ENCODE peak calls at places on chromosome 12, in eight cellular contexts. One of them, this sample, is unnamed. For H3K36me3, the result is how much of the 10 kb centered on the place peaks cover.

GRCh38 chr12:659090-659683 is 4.1 kb downstream of the NINJ2 start:
- ATAC-seq in upper lobe of left lung: no peak
- ATAC-seq in HCT116: no peak
- ATAC-seq in K562: no peak
- ATAC-seq in GM12878: peak
- ATAC-seq in GM23338: no peak
- ATAC-seq in HepG2: no peak
- ATAC-seq in Panc1: no peak
- ATAC-seq in this sample: no peak

GRCh38 chr12:28958553-28959195 is 190.4 kb upstream of the FAR2 start:
- ATAC-seq in GM12878: no peak
- ATAC-seq in HepG2: no peak
- ATAC-seq in Panc1: no peak
- ATAC-seq in GM23338: no peak
- ATAC-seq in HCT116: no peak
- ATAC-seq in upper lobe of left lung: no peak
- ATAC-seq in K562: no peak
- ATAC-seq in this sample: peak

GRCh38 chr12:41981013-41981412 is 163.7 kb downstream of the GXYLT1 start:
- ATAC-seq in HCT116: no peak
- ATAC-seq in HepG2: peak
- ATAC-seq in GM12878: no peak
- ATAC-seq in GM23338: no peak
- ATAC-seq in Panc1: no peak
- ATAC-seq in K562: no peak
- ATAC-seq in upper lobe of left lung: no peak
- ATAC-seq in this sample: no peak

GRCh38 chr12:64826234-64826633 is 1.8 kb downstream of the TBC1D30 start:
- ATAC-seq in Panc1: no peak
- ATAC-seq in GM23338: peak
- ATAC-seq in GM12878: peak
- ATAC-seq in HepG2: peak
- ATAC-seq in K562: peak
- ATAC-seq in HCT116: no peak
- ATAC-seq in upper lobe of left lung: peak
- ATAC-seq in this sample: no peak

GRCh38 chr12:106498056-106498455 is 84.7 kb upstream of the RFX4 start:
- ATAC-seq in GM12878: no peak
- ATAC-seq in Panc1: no peak
- ATAC-seq in HCT116: no peak
- ATAC-seq in GM23338: no peak
- ATAC-seq in upper lobe of left lung: no peak
- ATAC-seq in HepG2: no peak
- ATAC-seq in K562: no peak
- ATAC-seq in this sample: no peak

GRCh38 chr12:54983536-54984102 is 943 bp downstream of the TESPA1 start:
- ATAC-seq in HCT116: no peak
- ATAC-seq in Panc1: no peak
- ATAC-seq in GM12878: peak
- ATAC-seq in GM23338: no peak
- ATAC-seq in K562: no peak
- ATAC-seq in HepG2: no peak
- ATAC-seq in upper lobe of left lung: no peak
- ATAC-seq in this sample: no peak

GRCh38 chr12:110534811-110535210 is 32.7 kb downstream of the RAD9B start:
- ATAC-seq in K562: no peak
- ATAC-seq in GM23338: no peak
- ATAC-seq in HCT116: no peak
- ATAC-seq in GM12878: no peak
- ATAC-seq in upper lobe of left lung: no peak
- ATAC-seq in HepG2: no peak
- ATAC-seq in Panc1: no peak
- ATAC-seq in this sample: no peak

GRCh38 chr12:57732726-57733593 is 5.6 kb downstream of the AGAP2 start:
- ATAC-seq in Panc1: no peak
- ATAC-seq in HCT116: no peak
- ATAC-seq in upper lobe of left lung: no peak
- ATAC-seq in GM12878: no peak
- ATAC-seq in HepG2: no peak
- ATAC-seq in GM23338: no peak
- ATAC-seq in K562: no peak
- ATAC-seq in this sample: no peak

GRCh38 chr12:8081228-8081920 is 700 bp upstream of the NECAP1 start:
- ATAC-seq in HCT116: no peak
- ATAC-seq in upper lobe of left lung: no peak
- ATAC-seq in GM12878: peak
- ATAC-seq in K562: peak
- ATAC-seq in HepG2: peak
- ATAC-seq in GM23338: peak
- ATAC-seq in Panc1: peak
- ATAC-seq in this sample: no peak

GRCh38 chr12:58408516-58408915 is 467.1 kb downstream of the ATP23 start:
- ATAC-seq in GM23338: no peak
- ATAC-seq in GM12878: no peak
- ATAC-seq in HepG2: no peak
- ATAC-seq in upper lobe of left lung: no peak
- ATAC-seq in Panc1: no peak
- ATAC-seq in HCT116: no peak
- ATAC-seq in K562: no peak
- ATAC-seq in this sample: peak

GRCh38 chr12:60059180-60059579 is 463.4 kb downstream of the SLC16A7 start:
- ATAC-seq in GM23338: peak
- ATAC-seq in upper lobe of left lung: no peak
- ATAC-seq in Panc1: no peak
- ATAC-seq in HCT116: peak
- ATAC-seq in HepG2: no peak
- ATAC-seq in K562: no peak
- ATAC-seq in GM12878: no peak
- ATAC-seq in this sample: no peak

GRCh38 chr12:131012279-131013069 is 58.8 kb downstream of the ADGRD1 start:
- ATAC-seq in Panc1: no peak
- ATAC-seq in upper lobe of left lung: no peak
- ATAC-seq in K562: no peak
- ATAC-seq in GM23338: no peak
- ATAC-seq in GM12878: no peak
- ATAC-seq in HCT116: no peak
- ATAC-seq in HepG2: peak
- ATAC-seq in this sample: no peak

GRCh38 chr12:1706284-1707016 is 15.6 kb downstream of the ADIPOR2 start:
- ATAC-seq in GM23338: no peak
- ATAC-seq in HCT116: no peak
- ATAC-seq in upper lobe of left lung: no peak
- ATAC-seq in GM12878: peak
- ATAC-seq in K562: peak
- ATAC-seq in HepG2: no peak
- ATAC-seq in Panc1: no peak
- ATAC-seq in this sample: no peak

GRCh38 chr12:52041695-52042123 is 9.5 kb upstream of the NR4A1 start:
- ATAC-seq in upper lobe of left lung: no peak
- ATAC-seq in GM12878: peak
- ATAC-seq in K562: peak
- ATAC-seq in HepG2: peak
- ATAC-seq in Panc1: no peak
- ATAC-seq in GM23338: peak
- ATAC-seq in HCT116: no peak
- ATAC-seq in this sample: no peak

DNA sequence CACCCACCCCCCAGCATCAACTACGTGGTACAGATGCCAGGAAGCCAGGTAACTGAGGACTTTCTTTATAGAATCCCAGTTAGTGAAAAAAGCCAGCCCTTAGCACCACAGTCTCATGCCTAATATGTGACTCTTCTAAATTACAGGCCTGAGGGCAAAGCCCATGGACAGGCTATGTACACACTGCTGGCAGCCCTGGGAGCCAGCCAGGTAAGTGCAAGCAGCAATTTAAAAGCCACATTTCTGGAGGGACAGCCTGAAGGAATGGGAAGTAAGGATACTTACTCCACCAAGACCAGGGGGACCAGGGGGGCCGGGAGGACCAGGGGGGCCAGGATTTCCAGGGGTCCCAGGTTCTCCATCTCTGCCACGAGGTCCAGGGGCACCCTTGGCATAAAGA is 7.0 kb downstream of the COL2A1 start:
- ATAC-seq in GM23338: no peak
- ATAC-seq in HCT116: no peak
- ATAC-seq in GM12878: no peak
- ATAC-seq in Panc1: no peak
- ATAC-seq in HepG2: peak
- ATAC-seq in K562: no peak
- ATAC-seq in upper lobe of left lung: no peak
- ATAC-seq in this sample: no peak
- H3K36me3 ChIP-seq in GM23338: under half
- H3K36me3 ChIP-seq in HCT116: under half
- H3K36me3 ChIP-seq in GM12878: under half
- H3K36me3 ChIP-seq in Panc1: under half
- H3K36me3 ChIP-seq in HepG2: under half
- H3K36me3 ChIP-seq in K562: under half
- H3K36me3 ChIP-seq in upper lobe of left lung: under half
- H3K36me3 ChIP-seq in this sample: under half

GRCh38 chr12:31714406-31715271 is 14.2 kb downstream of the AMN1 start:
- ATAC-seq in upper lobe of left lung: no peak
- ATAC-seq in GM12878: peak
- ATAC-seq in HepG2: peak
- ATAC-seq in HCT116: no peak
- ATAC-seq in Panc1: peak
- ATAC-seq in K562: peak
- ATAC-seq in GM23338: no peak
- ATAC-seq in this sample: no peak

GRCh38 chr12:31712877-31713276 is 15.9 kb downstream of the AMN1 start:
- ATAC-seq in GM12878: no peak
- ATAC-seq in K562: no peak
- ATAC-seq in HepG2: no peak
- ATAC-seq in GM23338: no peak
- ATAC-seq in Panc1: no peak
- ATAC-seq in upper lobe of left lung: no peak
- ATAC-seq in HCT116: no peak
- ATAC-seq in this sample: no peak

GRCh38 chr12:31710021-31710818 is 18.6 kb downstream of the AMN1 start:
- ATAC-seq in GM12878: no peak
- ATAC-seq in GM23338: no peak
- ATAC-seq in HCT116: no peak
- ATAC-seq in HepG2: no peak
- ATAC-seq in upper lobe of left lung: no peak
- ATAC-seq in K562: no peak
- ATAC-seq in Panc1: no peak
- ATAC-seq in this sample: no peak

DNA sequence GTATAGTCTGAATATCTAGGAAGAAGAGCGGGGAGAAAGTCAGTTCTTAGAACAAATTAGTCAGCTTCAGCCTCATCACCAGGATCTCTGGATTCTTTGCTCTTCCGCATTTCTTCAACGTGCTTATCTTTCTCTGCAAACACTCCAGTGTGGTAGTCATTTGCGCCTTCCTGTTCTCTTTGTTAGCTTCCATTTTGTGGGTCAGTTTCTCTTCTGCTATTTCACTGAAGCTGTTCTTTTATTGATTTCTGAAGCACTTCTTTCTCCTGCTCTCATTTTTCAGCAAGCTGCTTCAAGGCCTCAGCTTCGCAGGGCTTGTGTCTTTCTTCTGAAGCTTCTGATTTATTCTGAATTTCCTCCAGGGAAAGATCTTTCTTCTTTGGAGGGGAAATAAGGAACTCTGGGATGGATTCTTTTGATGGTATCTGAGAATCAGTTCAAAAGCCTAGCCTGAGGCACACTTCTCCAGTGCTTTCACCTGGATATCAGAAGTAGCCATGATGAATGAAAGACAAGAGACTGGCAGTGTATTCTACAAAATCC is 13.5 kb downstream of the AMN1 start:
- ATAC-seq in GM12878: peak
- ATAC-seq in upper lobe of left lung: peak
- ATAC-seq in Panc1: peak
- ATAC-seq in K562: peak
- ATAC-seq in HepG2: peak
- ATAC-seq in GM23338: no peak
- ATAC-seq in HCT116: no peak
- ATAC-seq in this sample: no peak
- TF ChIP-seq POLR2AphosphoS5 in GM12878: peak
- TF ChIP-seq POLR2AphosphoS5 in upper lobe of left lung: no peak
- TF ChIP-seq POLR2AphosphoS5 in Panc1: no peak
- TF ChIP-seq POLR2AphosphoS5 in K562: peak
- TF ChIP-seq POLR2AphosphoS5 in HepG2: no peak
- TF ChIP-seq POLR2AphosphoS5 in GM23338: no peak
- TF ChIP-seq POLR2AphosphoS5 in HCT116: no peak
- TF ChIP-seq POLR2AphosphoS5 in this sample: no peak

GRCh38 chr12:17511369-17511768 is 578.6 kb downstream of the RERGL start:
- ATAC-seq in GM12878: peak
- ATAC-seq in HCT116: no peak
- ATAC-seq in HepG2: no peak
- ATAC-seq in GM23338: peak
- ATAC-seq in upper lobe of left lung: no peak
- ATAC-seq in K562: no peak
- ATAC-seq in Panc1: no peak
- ATAC-seq in this sample: no peak
- TF ChIP-seq CTCF in GM12878: no peak
- TF ChIP-seq CTCF in HCT116: peak
- TF ChIP-seq CTCF in HepG2: no peak
- TF ChIP-seq CTCF in GM23338: peak
- TF ChIP-seq CTCF in upper lobe of left lung: no peak
- TF ChIP-seq CTCF in K562: no peak
- TF ChIP-seq CTCF in Panc1: peak
- TF ChIP-seq CTCF in this sample: no peak

GRCh38 chr12:103811791-103812190 is 29.2 kb downstream of the NT5DC3 start:
- ATAC-seq in HepG2: no peak
- ATAC-seq in HCT116: no peak
- ATAC-seq in upper lobe of left lung: no peak
- ATAC-seq in GM12878: no peak
- ATAC-seq in K562: no peak
- ATAC-seq in Panc1: no peak
- ATAC-seq in GM23338: no peak
- ATAC-seq in this sample: no peak

GRCh38 chr12:103812789-103813188 is 28.2 kb downstream of the NT5DC3 start:
- ATAC-seq in HCT116: no peak
- ATAC-seq in GM23338: no peak
- ATAC-seq in Panc1: no peak
- ATAC-seq in upper lobe of left lung: no peak
- ATAC-seq in K562: no peak
- ATAC-seq in HepG2: no peak
- ATAC-seq in GM12878: no peak
- ATAC-seq in this sample: no peak

GRCh38 chr12:103813426-103813825 is 27.6 kb downstream of the NT5DC3 start:
- ATAC-seq in upper lobe of left lung: no peak
- ATAC-seq in GM12878: no peak
- ATAC-seq in HCT116: no peak
- ATAC-seq in K562: no peak
- ATAC-seq in GM23338: no peak
- ATAC-seq in Panc1: no peak
- ATAC-seq in HepG2: no peak
- ATAC-seq in this sample: no peak

GRCh38 chr12:103814436-103814835 is 26.6 kb downstream of the NT5DC3 start:
- ATAC-seq in K562: no peak
- ATAC-seq in HepG2: no peak
- ATAC-seq in Panc1: no peak
- ATAC-seq in HCT116: no peak
- ATAC-seq in GM12878: no peak
- ATAC-seq in upper lobe of left lung: no peak
- ATAC-seq in GM23338: no peak
- ATAC-seq in this sample: no peak

DNA sequence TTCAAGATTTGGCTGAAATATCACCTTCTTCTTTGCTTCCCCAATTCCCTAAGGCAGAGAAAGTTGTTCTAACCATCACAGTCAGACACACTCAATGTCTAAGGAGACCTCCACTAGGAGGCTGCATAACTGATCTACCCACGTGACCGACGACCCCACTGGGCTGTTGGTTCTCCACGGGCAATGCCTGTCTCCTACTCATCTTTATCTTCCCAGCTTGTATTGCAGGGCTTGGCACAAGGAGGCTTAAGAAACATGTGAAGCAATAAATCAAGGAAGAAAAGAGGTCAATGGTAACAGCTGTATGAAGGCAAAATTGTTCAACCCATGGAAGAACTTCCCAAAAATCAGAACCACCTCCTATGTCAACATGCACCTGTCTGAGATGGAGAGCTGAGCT is 27.1 kb downstream of the NT5DC3 start:
- ATAC-seq in HCT116: no peak
- ATAC-seq in HepG2: no peak
- ATAC-seq in upper lobe of left lung: no peak
- ATAC-seq in GM12878: no peak
- ATAC-seq in K562: no peak
- ATAC-seq in Panc1: no peak
- ATAC-seq in GM23338: no peak
- ATAC-seq in this sample: peak
- H3K36me3 ChIP-seq in HCT116: under half
- H3K36me3 ChIP-seq in HepG2: under half
- H3K36me3 ChIP-seq in upper lobe of left lung: under half
- H3K36me3 ChIP-seq in GM12878: under half
- H3K36me3 ChIP-seq in K562: half or more
- H3K36me3 ChIP-seq in Panc1: under half
- H3K36me3 ChIP-seq in GM23338: under half
- H3K36me3 ChIP-seq in this sample: half or more